ENCODE peak calls at places on chromosomes 4 and X, in four cellular contexts. V is heart right ventricle, G is dorsolateral prefrontal cortex, F is body of pancreas. C is an unnamed sample.

GRCh38 chr4:177483271-177483670 is 41.0 kb upstream of the AGA start:
- DNase-seq in V (no peak), G (no peak), F (no peak), C (no peak)

GRCh38 chr4:154465085-154465484 is 26.5 kb downstream of the DCHS2 start:
- DNase-seq in V (no peak), G (no peak), F (no peak), C (no peak)

GRCh38 chrX:39855748-39856129 is 242.0 kb downstream of the BCOR start:
- DNase-seq in V (no peak), G (no peak), F (no peak), C (peak)

GRCh38 chr4:115944146-115944905 is 830.9 kb upstream of the NDST4 start:
- DNase-seq in V (no peak), G (no peak), F (no peak), C (no peak)

GRCh38 chr4:17081157-17081556 is 182.7 kb upstream of the LDB2 start:
- DNase-seq in V (no peak), G (no peak), F (no peak), C (no peak)

GRCh38 chr4:87717276-87718031 is 67.4 kb downstream of the DMP1 start:
- DNase-seq in V (peak), G (no peak), F (no peak), C (no peak)

GRCh38 chrX:48035891-48036290 is 29.1 kb downstream of the SPACA5 start:
- DNase-seq in V (no peak), G (no peak), F (no peak), C (no peak)

GRCh38 chrX:151743651-151744470 is 9.3 kb downstream of the CNGA2 start:
- DNase-seq in V (no peak), G (no peak), F (no peak), C (no peak)

GRCh38 chrX:114071412-114071811 is 512.5 kb upstream of the HTR2C start:
- DNase-seq in V (no peak), G (no peak), F (no peak), C (no peak)

GRCh38 chrX:133045986-133046385 is 50.9 kb downstream of the USP26 start:
- DNase-seq in V (no peak), G (no peak), F (peak), C (no peak)

DNA sequence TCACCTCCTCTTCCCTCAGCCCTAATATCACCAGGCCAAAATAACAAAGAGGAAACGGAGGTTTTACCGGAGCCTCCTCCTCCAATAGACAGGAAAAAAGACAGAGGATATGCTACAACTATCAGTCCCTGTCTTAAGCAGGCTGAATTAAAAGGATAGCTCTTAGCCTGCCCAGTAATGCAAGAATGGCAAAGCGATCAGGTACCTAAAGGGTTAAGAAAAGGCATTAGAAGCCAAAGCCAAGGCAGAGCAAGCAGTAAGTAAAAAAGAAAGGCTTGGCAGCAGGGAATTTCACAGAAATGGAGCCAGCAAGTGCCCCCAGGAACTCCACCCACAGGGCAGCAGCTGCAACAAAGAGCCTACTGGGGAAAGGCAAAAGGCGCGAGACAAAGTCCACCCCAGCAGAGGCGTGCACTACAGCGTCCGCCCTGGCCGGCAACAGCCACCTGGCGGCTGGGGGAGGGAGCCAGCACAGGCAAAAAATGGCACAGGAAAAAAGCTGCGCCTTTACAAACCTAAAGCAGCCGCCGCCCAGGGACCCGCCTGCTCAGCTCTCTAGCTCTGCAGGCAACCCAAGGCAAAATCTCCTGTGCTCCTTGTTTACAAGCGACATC is 220.6 kb upstream of the ZC4H2 start:
- DNase-seq in V (no peak), G (no peak), F (peak), C (no peak)
- TF ChIP-seq CTCF in V (no peak), G (no peak), F (peak), C (no peak)

DNA sequence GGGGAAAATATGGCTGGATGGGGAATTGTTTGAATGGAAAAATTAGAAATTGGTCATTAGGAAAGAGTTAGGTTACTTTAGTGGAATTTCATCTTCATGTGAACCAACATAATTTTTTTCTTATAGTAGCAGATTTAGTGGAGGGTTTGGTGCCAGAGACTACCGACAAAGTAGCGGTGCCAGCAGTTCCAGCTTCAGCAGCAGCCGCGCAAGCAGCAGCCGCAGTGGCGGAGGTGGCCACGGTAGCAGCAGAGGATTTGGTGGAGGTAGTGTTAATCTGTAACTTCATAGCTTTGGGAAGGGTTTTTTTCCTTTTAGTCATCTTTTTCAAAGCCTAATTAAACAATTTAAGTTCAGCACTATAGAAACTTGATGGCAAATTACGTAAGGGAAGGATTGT is 13.2 kb downstream of the DDX3X start:
- DNase-seq in V (no peak), G (no peak), F (no peak), C (no peak)
- TF ChIP-seq CTCF in V (no peak), G (no peak), F (no peak), C (no peak)

DNA sequence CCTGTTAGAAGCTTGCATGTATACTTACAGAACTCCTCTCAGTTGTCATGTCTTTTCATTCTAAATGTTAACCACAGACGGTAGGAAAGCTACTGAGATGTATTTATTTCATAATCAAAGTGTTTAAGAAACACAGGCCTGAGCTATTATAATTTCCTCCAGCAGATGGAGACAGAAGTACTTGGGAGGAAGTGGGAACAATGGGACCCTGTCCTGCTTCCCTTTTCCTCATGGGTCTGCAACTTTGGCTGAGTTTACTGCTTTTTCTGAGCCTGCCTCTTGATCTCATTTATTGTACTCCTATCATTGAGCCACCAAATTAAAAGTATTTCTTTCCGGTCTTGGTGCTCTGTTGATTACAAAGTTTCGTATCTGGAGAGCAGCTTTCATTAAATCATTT is 67.7 kb upstream of the SPANXN2 start:
- DNase-seq in V (no peak), G (no peak), F (no peak), C (no peak)
- TF ChIP-seq CTCF in V (no peak), G (no peak), F (no peak), C (no peak)

GRCh38 chrX:41291309-41291708 is 42.7 kb upstream of the DDX3X start:
- DNase-seq in V (no peak), G (no peak), F (no peak), C (no peak)

DNA sequence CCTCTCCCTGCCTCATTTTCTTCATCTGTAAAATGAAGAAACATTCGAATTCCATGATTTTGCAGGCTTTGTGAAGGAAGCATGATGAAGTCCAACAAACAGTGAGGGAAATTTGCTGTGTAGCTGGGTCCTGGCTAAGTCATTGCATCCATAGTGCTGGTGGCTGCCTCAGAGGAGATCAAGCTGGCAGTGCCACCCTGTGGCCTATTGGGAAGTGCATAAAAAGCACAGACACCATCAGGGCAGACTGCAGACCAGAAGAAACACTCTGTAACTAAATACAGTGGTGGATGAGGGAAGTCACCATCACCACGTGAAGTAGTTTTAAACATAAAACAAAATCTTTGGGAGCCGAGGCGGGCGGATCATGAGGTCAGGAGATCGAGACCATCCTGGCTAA is 40.7 kb upstream of the DDX3X start:
- DNase-seq in V (no peak), G (no peak), F (peak), C (no peak)
- TF ChIP-seq CTCF in V (no peak), G (no peak), F (no peak), C (no peak)

DNA sequence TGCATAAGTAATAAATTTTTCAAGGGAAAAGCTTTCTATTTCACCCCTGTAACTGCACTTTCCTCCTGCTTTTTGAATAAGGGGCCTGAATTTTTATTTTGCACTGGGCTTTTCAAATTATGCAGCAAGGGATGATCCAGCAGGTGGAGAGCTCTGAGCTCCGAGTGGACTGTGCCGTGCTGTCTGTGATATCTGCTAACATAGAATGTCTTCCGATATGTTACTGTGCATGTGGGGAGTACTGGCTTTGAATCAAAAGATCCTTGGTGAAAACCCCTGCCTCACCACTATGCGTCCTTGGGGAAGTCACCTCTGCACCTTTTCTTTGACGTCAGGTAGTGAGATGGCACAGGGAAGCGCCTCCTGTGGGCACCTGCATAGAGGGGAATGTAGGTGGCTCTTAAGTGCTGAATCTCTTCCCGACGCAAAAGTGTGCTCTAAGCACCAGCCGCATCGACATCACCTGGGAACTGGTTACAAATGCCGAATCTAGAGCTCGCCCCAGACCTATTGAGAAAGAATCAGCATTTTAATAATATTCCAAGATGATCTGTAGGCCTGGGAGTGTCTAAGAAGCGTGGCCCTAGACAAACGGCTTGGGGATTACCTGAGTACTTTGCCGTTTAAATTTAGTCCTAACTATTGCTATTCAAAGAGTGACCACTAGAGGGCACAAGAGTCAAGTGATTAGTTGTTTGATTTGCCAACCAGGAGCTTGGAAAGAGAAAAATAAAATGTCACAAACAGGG is 19.2 kb upstream of the WFS1 start:
- DNase-seq in V (peak), G (no peak), F (no peak), C (peak)
- TF ChIP-seq CTCF in V (peak), G (peak), F (peak), C (peak)

GRCh38 chr4:164772076-164772475 is 18.1 kb downstream of the SMIM31 start:
- DNase-seq in V (no peak), G (no peak), F (no peak), C (no peak)

GRCh38 chr4:164770051-164770724 is 16.3 kb downstream of the SMIM31 start:
- DNase-seq in V (no peak), G (no peak), F (no peak), C (no peak)

GRCh38 chr4:164768516-164768915 is 14.6 kb downstream of the SMIM31 start:
- DNase-seq in V (no peak), G (no peak), F (no peak), C (peak)

GRCh38 chr4:164765096-164765495 is 11.2 kb downstream of the SMIM31 start:
- DNase-seq in V (no peak), G (no peak), F (no peak), C (no peak)

DNA sequence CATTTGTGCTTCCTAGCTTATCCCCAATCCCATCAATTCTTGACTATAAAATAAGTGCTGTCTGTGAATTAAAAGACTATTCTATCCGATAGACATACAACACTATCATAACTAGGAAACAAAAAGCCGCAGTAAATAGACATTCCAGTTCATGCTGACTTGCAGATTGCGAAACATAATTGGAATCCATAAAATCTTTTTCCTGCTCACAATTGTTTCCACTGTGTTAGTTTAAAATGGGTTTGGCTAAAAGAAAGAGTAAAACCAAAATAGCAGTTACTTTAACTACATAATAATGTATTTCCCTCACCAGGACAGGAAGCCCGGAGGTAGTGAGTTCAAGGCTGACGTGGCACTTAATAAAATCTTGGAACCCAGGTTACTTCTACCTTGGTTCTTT is 17.2 kb downstream of the SMIM31 start:
- DNase-seq in V (no peak), G (no peak), F (no peak), C (no peak)
- TF ChIP-seq CTCF in V (no peak), G (no peak), F (no peak), C (no peak)

DNA sequence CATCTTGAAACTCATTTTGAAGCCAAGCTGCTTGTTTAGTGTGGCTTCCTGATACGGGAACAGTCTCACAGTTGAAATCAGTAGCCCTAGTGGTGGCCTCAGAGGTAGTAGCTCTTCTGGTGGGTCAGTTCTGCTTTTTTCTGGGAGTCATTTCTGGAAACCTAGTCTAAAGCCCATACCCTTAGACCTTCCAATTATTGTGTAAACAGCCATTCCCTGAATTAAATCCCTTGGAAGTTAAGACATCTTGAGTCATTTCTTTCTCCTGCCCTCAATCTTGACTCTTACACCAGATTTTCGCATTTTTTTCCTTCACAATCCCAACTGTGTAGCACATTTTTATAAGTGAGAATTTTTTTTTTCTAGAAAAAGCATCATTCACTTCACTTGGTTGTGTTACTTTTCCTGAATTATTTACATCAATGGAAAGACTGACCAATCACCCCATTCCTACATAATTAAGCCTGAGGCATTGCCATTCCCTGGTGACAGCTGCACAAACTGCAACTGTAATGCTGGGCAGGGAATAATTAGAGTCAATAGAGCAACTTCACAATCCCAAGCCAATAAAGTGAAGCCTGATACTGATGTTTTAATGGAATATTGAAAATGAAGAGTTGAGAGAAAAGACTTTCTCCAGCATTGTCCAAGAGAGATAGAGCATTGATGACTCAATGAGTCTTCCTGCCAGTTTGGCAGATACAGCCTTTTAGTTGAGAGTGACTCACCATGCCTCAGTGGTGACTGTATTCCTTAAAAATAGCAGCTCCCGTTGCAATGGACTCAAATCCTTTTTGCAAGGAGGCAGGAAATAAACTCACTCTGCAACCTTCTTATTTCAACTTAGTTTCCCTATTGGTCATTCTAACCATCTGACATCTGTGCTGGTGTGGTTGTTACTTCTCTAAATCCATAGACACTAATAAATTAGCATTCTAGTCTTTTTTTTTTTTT is 13.0 kb upstream of the SEPSECS start:
- DNase-seq in V (peak), G (peak), F (peak), C (peak)
- TF ChIP-seq CTCF in V (no peak), G (no peak), F (no peak), C (no peak)

DNA sequence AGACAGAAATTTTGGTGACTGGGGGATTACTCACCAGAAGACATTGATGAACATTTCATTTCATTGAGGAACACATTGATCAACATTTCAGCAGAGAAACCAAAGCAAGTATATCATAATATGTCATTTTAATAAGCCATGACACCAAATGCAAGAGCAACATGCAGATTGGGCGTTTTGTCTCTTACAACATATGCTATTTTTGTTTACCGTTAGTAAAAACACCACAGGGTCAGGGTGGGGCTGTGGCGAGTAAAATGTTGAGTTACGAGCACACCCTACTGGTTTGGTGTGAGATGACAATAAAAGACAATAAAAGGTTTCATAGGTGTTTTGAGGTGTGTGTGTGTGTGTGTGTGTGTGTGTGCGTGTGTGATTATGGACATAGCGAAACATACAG is 294.5 kb downstream of the PDGFC start:
- DNase-seq in V (no peak), G (no peak), F (peak), C (peak)
- TF ChIP-seq CTCF in V (peak), G (no peak), F (peak), C (no peak)